ENCODE peak calls at places on chromosome 1, in five cellular contexts. U is IMR-90, C is mesenchymal stem cell, N is H9, Y is H1. X is an unnamed sample.

GRCh38 chr1:78225153-78225552 is 179.4 kb downstream of the GIPC2 start:
- DNase-seq in U (peak; percentile 24), C (no peak), N (no peak), Y (no peak), X (no peak)

GRCh38 chr1:210233216-210233494 is 559 bp downstream of the SERTAD4 start:
- DNase-seq in U (no peak), C (peak; percentile 47), N (no peak), Y (peak; percentile 69), X (no peak)

GRCh38 chr1:50308883-50309282 is 114.4 kb downstream of the DMRTA2 start:
- DNase-seq in U (peak; percentile 17), C (peak; percentile 8), N (peak; percentile 71), Y (peak; percentile 74), X (peak; percentile 84)

GRCh38 chr1:88052162-88052561 is 631.9 kb upstream of the PKN2 start:
- DNase-seq in U (no peak), C (no peak), N (no peak), Y (no peak), X (no peak)

GRCh38 chr1:157162345-157162744 is 24.1 kb upstream of the ETV3 start:
- DNase-seq in U (no peak), C (no peak), N (no peak), Y (no peak), X (no peak)

GRCh38 chr1:48793863-48794262 is 17.2 kb upstream of the BEND5 start:
- DNase-seq in U (no peak), C (no peak), N (no peak), Y (no peak), X (no peak)

GRCh38 chr1:12798911-12799310 is 7.7 kb downstream of the PRAMEF1 start:
- DNase-seq in U (no peak), C (no peak), N (no peak), Y (no peak), X (no peak)

GRCh38 chr1:22861764-22862440 is 110.8 kb downstream of the LACTBL1 start:
- DNase-seq in U (peak; percentile 80), C (peak; percentile 89), N (no peak), Y (peak; percentile 78), X (peak; percentile 35)

GRCh38 chr1:117590273-117590925 is 15.4 kb upstream of the TENT5C start:
- DNase-seq in U (peak; percentile 12), C (no peak), N (peak; percentile 40), Y (no peak), X (no peak)

GRCh38 chr1:46202975-46203737 is at the start of gene LURAP1:
- DNase-seq in U (peak; percentile 72), C (peak; percentile 69), N (peak; percentile 47), Y (peak; percentile 83), X (peak; percentile 56)

GRCh38 chr1:204313675-204314074 is 46.1 kb downstream of the PLEKHA6 start:
- DNase-seq in U (no peak), C (no peak), N (no peak), Y (no peak), X (no peak)

GRCh38 chr1:15820478-15820877 is 13.0 kb upstream of the UQCRHL start:
- DNase-seq in U (peak; percentile 44), C (no peak), N (no peak), Y (no peak), X (no peak)

GRCh38 chr1:3628445-3628844 is 3.6 kb downstream of the TPRG1L start:
- DNase-seq in U (no peak), C (no peak), N (no peak), Y (no peak), X (no peak)

GRCh38 chr1:167749741-167750140 is 28.0 kb downstream of the MPZL1 start:
- DNase-seq in U (no peak), C (no peak), N (no peak), Y (no peak), X (no peak)

GRCh38 chr1:31460027-31460426 is 47.0 kb downstream of the SERINC2 start:
- DNase-seq in U (peak; percentile 28), C (peak; percentile 6), N (no peak), Y (no peak), X (no peak)

GRCh38 chr1:29004813-29005212 is 90.4 kb downstream of the EPB41 start:
- DNase-seq in U (no peak), C (no peak), N (no peak), Y (no peak), X (no peak)

GRCh38 chr1:240705584-240705983 is 93.6 kb upstream of the GREM2 start:
- DNase-seq in U (peak; percentile 76), C (no peak), N (no peak), Y (no peak), X (no peak)

GRCh38 chr1:187275346-187275745 is 446.6 kb downstream of the PLA2G4A start:
- DNase-seq in U (no peak), C (no peak), N (no peak), Y (no peak), X (no peak)

GRCh38 chr1:183234660-183235476 is 48.8 kb downstream of the LAMC2 start:
- DNase-seq in U (peak; percentile 98), C (peak; percentile 97), N (peak; percentile 70), Y (peak; percentile 66), X (peak; percentile 63)

GRCh38 chr1:236395780-236396664 is 1.9 kb downstream of the EDARADD start:
- DNase-seq in U (no peak), C (no peak), N (peak; percentile 45), Y (peak; percentile 59), X (peak; percentile 26)

GRCh38 chr1:107147813-107148212 is 7.0 kb downstream of the NTNG1 start:
- DNase-seq in U (no peak), C (no peak), N (no peak), Y (no peak), X (no peak)

GRCh38 chr1:24996983-24997893 is 67.2 kb upstream of the RUNX3 start:
- DNase-seq in U (no peak), C (no peak), N (no peak), Y (no peak), X (no peak)

GRCh38 chr1:155339515-155340111 is 18.9 kb downstream of the RUSC1 start:
- DNase-seq in U (peak; percentile 63), C (peak; percentile 46), N (no peak), Y (no peak), X (no peak)

GRCh38 chr1:17914987-17915386 is 159.9 kb downstream of the ACTL8 start:
- DNase-seq in U (no peak), C (no peak), N (peak; percentile 26), Y (no peak), X (no peak)

GRCh38 chr1:87325982-87326738 is 2.5 kb upstream of the LMO4 start:
- DNase-seq in U (peak; percentile 49), C (peak; percentile 54), N (peak; percentile 40), Y (peak; percentile 55), X (no peak)

GRCh38 chr1:62367005-62367547 is 47.8 kb upstream of the KANK4 start:
- DNase-seq in U (no peak), C (no peak), N (no peak), Y (no peak), X (no peak)

GRCh38 chr1:211703812-211704566 is 28.6 kb upstream of the NEK2 start:
- DNase-seq in U (no peak), C (no peak), N (no peak), Y (no peak), X (no peak)

GRCh38 chr1:151196292-151196800 is 2.0 kb upstream of the PIP5K1A start:
- DNase-seq in U (peak; percentile 85), C (peak; percentile 89), N (peak; percentile 35), Y (no peak), X (peak; percentile 45)

GRCh38 chr1:101241485-101242225 is 4.8 kb downstream of the S1PR1 start:
- DNase-seq in U (no peak), C (no peak), N (no peak), Y (no peak), X (no peak)

GRCh38 chr1:192382758-192383157 is 66.0 kb downstream of the RGS21 start:
- DNase-seq in U (no peak), C (no peak), N (no peak), Y (no peak), X (no peak)

GRCh38 chr1:227316941-227317540 is 1.3 kb downstream of the CDC42BPA start:
- DNase-seq in U (peak; percentile 31), C (peak; percentile 51), N (no peak), Y (no peak), X (no peak)

GRCh38 chr1:227317541-227318002 is 720 bp downstream of the CDC42BPA start:
- DNase-seq in U (peak; percentile 61), C (peak; percentile 84), N (peak; percentile 71), Y (peak; percentile 69), X (peak; percentile 52)

GRCh38 chr1:227316456-227316855 is 1.8 kb downstream of the CDC42BPA start:
- DNase-seq in U (no peak), C (no peak), N (no peak), Y (no peak), X (no peak)

GRCh38 chr1:227314014-227314848 is 4.1 kb downstream of the CDC42BPA start:
- DNase-seq in U (no peak), C (no peak), N (no peak), Y (no peak), X (no peak)

GRCh38 chr1:227315500-227316346 is 2.6 kb downstream of the CDC42BPA start:
- DNase-seq in U (peak; percentile 70), C (peak; percentile 83), N (no peak), Y (no peak), X (no peak)
- H2BK15ac ChIP-seq in U (no peak overlapping the region), C (no peak overlapping the region), N (no peak overlapping the region), Y (no peak overlapping the region), X (no peak overlapping the region)

GRCh38 chr1:54996359-54996868 is 2.3 kb upstream of the BSND start:
- DNase-seq in U (peak; percentile 47), C (peak; percentile 65), N (peak; percentile 87), Y (peak; percentile 96), X (peak; percentile 74)
- H2AK5ac ChIP-seq in U (peak overlapping the region; percentile 69), C (no peak overlapping the region), N (no peak overlapping the region), Y (peak overlapping the region; percentile 67), X (peak overlapping the region; percentile 20)

DNA sequence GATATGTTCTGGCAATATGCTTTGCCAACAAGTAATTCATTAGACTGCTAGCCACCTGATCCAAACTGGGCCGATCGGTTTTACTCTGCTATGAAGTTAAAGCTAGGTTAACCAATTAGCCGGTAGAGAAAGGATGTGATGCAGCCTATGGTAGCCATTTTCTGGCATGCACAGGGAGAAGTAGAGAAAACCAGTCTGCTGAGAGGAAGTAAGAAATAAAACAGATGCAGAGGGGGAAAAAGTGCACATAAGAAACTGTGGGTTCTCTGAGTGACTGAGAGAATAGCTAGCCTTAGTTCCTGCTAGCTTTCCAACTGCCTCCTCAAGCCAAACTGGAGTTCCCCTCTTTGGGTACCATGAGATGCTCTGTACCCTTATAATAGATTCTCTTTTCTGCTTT is 52.8 kb downstream of the ARID4B start:
- DNase-seq in U (no peak), C (no peak), N (no peak), Y (no peak), X (no peak)
- H2BK15ac ChIP-seq in U (no peak overlapping the region), C (no peak overlapping the region), N (no peak overlapping the region), Y (no peak overlapping the region), X (no peak overlapping the region)

DNA sequence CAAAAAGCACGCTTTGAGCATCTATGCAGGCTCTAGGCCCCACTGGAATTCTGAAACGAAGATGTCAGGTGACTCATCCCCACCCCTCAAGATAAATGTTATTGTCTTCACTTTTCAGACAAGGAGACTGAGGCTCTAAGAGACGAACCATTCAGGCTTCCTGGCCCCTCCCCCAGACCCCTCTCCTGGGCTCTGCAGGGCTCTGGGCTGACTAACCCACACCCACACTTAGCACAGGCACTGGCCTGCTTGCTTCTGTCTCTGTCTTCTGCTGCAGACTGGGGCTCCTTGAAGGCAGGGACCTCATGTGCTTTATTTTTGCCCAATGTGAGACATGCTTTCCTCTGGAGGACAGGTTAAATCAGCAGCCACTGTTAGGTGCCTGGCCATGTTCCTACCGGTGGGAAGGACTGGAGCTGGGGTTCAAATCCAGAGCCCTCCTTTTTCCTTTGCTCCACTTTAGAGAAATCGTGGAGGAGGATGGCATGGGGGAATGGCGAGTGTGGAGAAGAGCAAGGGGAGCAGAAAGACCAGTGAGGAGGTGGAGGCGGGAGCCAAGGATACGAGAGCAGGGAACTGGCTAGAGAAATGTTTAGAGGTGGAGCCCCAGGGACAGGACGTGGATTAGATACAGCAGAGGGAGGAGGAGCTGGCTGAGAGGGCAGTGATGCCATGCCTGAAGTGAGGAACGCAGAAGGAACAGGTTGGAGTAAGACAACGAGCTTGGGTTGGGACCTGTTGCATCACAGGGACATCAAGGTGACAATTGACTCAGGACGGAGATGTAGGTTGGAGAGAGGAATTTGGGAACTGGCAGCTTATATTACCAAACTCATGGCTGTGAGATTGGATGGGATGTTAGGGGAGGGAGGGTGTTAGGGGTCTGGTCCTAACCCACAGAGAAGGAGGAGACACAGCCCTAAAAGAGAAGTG is 1.7 kb downstream of the TMEM125 start:
- DNase-seq in U (peak; percentile 4), C (no peak), N (peak; percentile 37), Y (no peak), X (no peak)
- H2AK5ac ChIP-seq in U (no peak overlapping the region), C (no peak overlapping the region), N (no peak overlapping the region), Y (peak overlapping the region; percentile 44), X (no peak overlapping the region)